ENCODE peak calls at places on chromosomes 6 and 20, in six cellular contexts. One of them, this sample, is unnamed.
A peak's percentile ranks its signal among the peaks of the same experiment; 100 is the strongest.

GRCh38 chr20:47334022-47334551 is 22.4 kb downstream of the ZMYND8 start:
- DNase-seq in thoracic aorta: no peak
- DNase-seq in nucleus accumbens: no peak
- DNase-seq in stimulated activated naive CD8-positive, alpha-beta T cell treated with anti-CD3 and anti-CD28 coated beads, Interleukin-15, Interleukin-2, amounts not matched to agents 100 U/mL and 50 U/mL, for 24 hours: no peak
- DNase-seq in hepatic stellate cell: peak; percentile 80
- DNase-seq in brain microvascular endothelial cell: peak; percentile 95
- DNase-seq in this sample: no peak

GRCh38 chr6:132401120-132401940 is at the start of gene MOXD1:
- DNase-seq in hepatic stellate cell: peak; percentile 66
- DNase-seq in nucleus accumbens: no peak
- DNase-seq in brain microvascular endothelial cell: no peak
- DNase-seq in stimulated activated naive CD8-positive, alpha-beta T cell treated with anti-CD3 and anti-CD28 coated beads, Interleukin-15, Interleukin-2, amounts not matched to agents 100 U/mL and 50 U/mL, for 24 hours: peak; percentile 28
- DNase-seq in thoracic aorta: no peak
- DNase-seq in this sample: peak; percentile 5

GRCh38 chr6:169452869-169453186 is 199.2 kb upstream of the THBS2 start:
- DNase-seq in stimulated activated naive CD8-positive, alpha-beta T cell treated with anti-CD3 and anti-CD28 coated beads, Interleukin-15, Interleukin-2, amounts not matched to agents 100 U/mL and 50 U/mL, for 24 hours: no peak
- DNase-seq in nucleus accumbens: no peak
- DNase-seq in thoracic aorta: no peak
- DNase-seq in brain microvascular endothelial cell: no peak
- DNase-seq in hepatic stellate cell: no peak
- DNase-seq in this sample: no peak

GRCh38 chr6:70415660-70416059 is 2.4 kb downstream of the FAM135A start:
- DNase-seq in brain microvascular endothelial cell: no peak
- DNase-seq in stimulated activated naive CD8-positive, alpha-beta T cell treated with anti-CD3 and anti-CD28 coated beads, Interleukin-15, Interleukin-2, amounts not matched to agents 100 U/mL and 50 U/mL, for 24 hours: no peak
- DNase-seq in hepatic stellate cell: no peak
- DNase-seq in thoracic aorta: no peak
- DNase-seq in nucleus accumbens: no peak
- DNase-seq in this sample: no peak

GRCh38 chr6:135159531-135159930 is 21.6 kb upstream of the MYB start:
- DNase-seq in brain microvascular endothelial cell: no peak
- DNase-seq in nucleus accumbens: no peak
- DNase-seq in thoracic aorta: no peak
- DNase-seq in stimulated activated naive CD8-positive, alpha-beta T cell treated with anti-CD3 and anti-CD28 coated beads, Interleukin-15, Interleukin-2, amounts not matched to agents 100 U/mL and 50 U/mL, for 24 hours: peak; percentile 68
- DNase-seq in hepatic stellate cell: no peak
- DNase-seq in this sample: peak; percentile 72

GRCh38 chr6:69680302-69680701 is 116.5 kb downstream of the LMBRD1 start:
- DNase-seq in brain microvascular endothelial cell: no peak
- DNase-seq in thoracic aorta: no peak
- DNase-seq in stimulated activated naive CD8-positive, alpha-beta T cell treated with anti-CD3 and anti-CD28 coated beads, Interleukin-15, Interleukin-2, amounts not matched to agents 100 U/mL and 50 U/mL, for 24 hours: no peak
- DNase-seq in hepatic stellate cell: no peak
- DNase-seq in nucleus accumbens: no peak
- DNase-seq in this sample: no peak

GRCh38 chr6:40629463-40629862 is 42.3 kb upstream of the LRFN2 start:
- DNase-seq in nucleus accumbens: no peak
- DNase-seq in hepatic stellate cell: no peak
- DNase-seq in thoracic aorta: no peak
- DNase-seq in stimulated activated naive CD8-positive, alpha-beta T cell treated with anti-CD3 and anti-CD28 coated beads, Interleukin-15, Interleukin-2, amounts not matched to agents 100 U/mL and 50 U/mL, for 24 hours: no peak
- DNase-seq in brain microvascular endothelial cell: no peak
- DNase-seq in this sample: no peak

GRCh38 chr6:12570461-12571030 is 146.0 kb upstream of the PHACTR1 start:
- DNase-seq in stimulated activated naive CD8-positive, alpha-beta T cell treated with anti-CD3 and anti-CD28 coated beads, Interleukin-15, Interleukin-2, amounts not matched to agents 100 U/mL and 50 U/mL, for 24 hours: no peak
- DNase-seq in brain microvascular endothelial cell: no peak
- DNase-seq in thoracic aorta: no peak
- DNase-seq in hepatic stellate cell: no peak
- DNase-seq in nucleus accumbens: no peak
- DNase-seq in this sample: no peak

GRCh38 chr6:92479821-92480220 is 939.5 kb downstream of the EPHA7 start:
- DNase-seq in nucleus accumbens: no peak
- DNase-seq in thoracic aorta: no peak
- DNase-seq in stimulated activated naive CD8-positive, alpha-beta T cell treated with anti-CD3 and anti-CD28 coated beads, Interleukin-15, Interleukin-2, amounts not matched to agents 100 U/mL and 50 U/mL, for 24 hours: no peak
- DNase-seq in brain microvascular endothelial cell: no peak
- DNase-seq in hepatic stellate cell: no peak
- DNase-seq in this sample: no peak

GRCh38 chr6:43491750-43492661 is 14.6 kb downstream of the TJAP1 start:
- DNase-seq in hepatic stellate cell: peak; percentile 87
- DNase-seq in thoracic aorta: peak; percentile 67
- DNase-seq in nucleus accumbens: peak; percentile 74
- DNase-seq in brain microvascular endothelial cell: peak; percentile 59
- DNase-seq in stimulated activated naive CD8-positive, alpha-beta T cell treated with anti-CD3 and anti-CD28 coated beads, Interleukin-15, Interleukin-2, amounts not matched to agents 100 U/mL and 50 U/mL, for 24 hours: no peak
- DNase-seq in this sample: no peak

GRCh38 chr20:14337400-14338171 is at the start of gene FLRT3:
- DNase-seq in nucleus accumbens: peak; percentile 73
- DNase-seq in brain microvascular endothelial cell: peak; percentile 97
- DNase-seq in stimulated activated naive CD8-positive, alpha-beta T cell treated with anti-CD3 and anti-CD28 coated beads, Interleukin-15, Interleukin-2, amounts not matched to agents 100 U/mL and 50 U/mL, for 24 hours: peak; percentile 4
- DNase-seq in hepatic stellate cell: peak; percentile 62
- DNase-seq in thoracic aorta: peak; percentile 16
- DNase-seq in this sample: peak; percentile 28

GRCh38 chr20:62025394-62025793 is 40.3 kb downstream of the TAF4 start:
- DNase-seq in thoracic aorta: no peak
- DNase-seq in nucleus accumbens: no peak
- DNase-seq in brain microvascular endothelial cell: no peak
- DNase-seq in hepatic stellate cell: no peak
- DNase-seq in stimulated activated naive CD8-positive, alpha-beta T cell treated with anti-CD3 and anti-CD28 coated beads, Interleukin-15, Interleukin-2, amounts not matched to agents 100 U/mL and 50 U/mL, for 24 hours: no peak
- DNase-seq in this sample: peak; percentile 6

GRCh38 chr20:8209061-8209460 is 77.0 kb downstream of the PLCB1 start:
- DNase-seq in thoracic aorta: no peak
- DNase-seq in hepatic stellate cell: no peak
- DNase-seq in brain microvascular endothelial cell: peak; percentile 16
- DNase-seq in nucleus accumbens: no peak
- DNase-seq in stimulated activated naive CD8-positive, alpha-beta T cell treated with anti-CD3 and anti-CD28 coated beads, Interleukin-15, Interleukin-2, amounts not matched to agents 100 U/mL and 50 U/mL, for 24 hours: no peak
- DNase-seq in this sample: no peak

GRCh38 chr6:101534386-101534785 is 140.9 kb downstream of the GRIK2 start:
- DNase-seq in thoracic aorta: no peak
- DNase-seq in brain microvascular endothelial cell: peak; percentile 18
- DNase-seq in hepatic stellate cell: no peak
- DNase-seq in nucleus accumbens: no peak
- DNase-seq in stimulated activated naive CD8-positive, alpha-beta T cell treated with anti-CD3 and anti-CD28 coated beads, Interleukin-15, Interleukin-2, amounts not matched to agents 100 U/mL and 50 U/mL, for 24 hours: no peak
- DNase-seq in this sample: no peak

GRCh38 chr6:150053450-150053849 is 15.5 kb downstream of the ULBP3 start:
- DNase-seq in nucleus accumbens: no peak
- DNase-seq in brain microvascular endothelial cell: no peak
- DNase-seq in thoracic aorta: no peak
- DNase-seq in stimulated activated naive CD8-positive, alpha-beta T cell treated with anti-CD3 and anti-CD28 coated beads, Interleukin-15, Interleukin-2, amounts not matched to agents 100 U/mL and 50 U/mL, for 24 hours: no peak
- DNase-seq in hepatic stellate cell: no peak
- DNase-seq in this sample: no peak

GRCh38 chr6:33374359-33374910 is 17.2 kb upstream of the KIFC1 start:
- DNase-seq in nucleus accumbens: no peak
- DNase-seq in stimulated activated naive CD8-positive, alpha-beta T cell treated with anti-CD3 and anti-CD28 coated beads, Interleukin-15, Interleukin-2, amounts not matched to agents 100 U/mL and 50 U/mL, for 24 hours: no peak
- DNase-seq in hepatic stellate cell: no peak
- DNase-seq in thoracic aorta: no peak
- DNase-seq in brain microvascular endothelial cell: no peak
- DNase-seq in this sample: no peak

GRCh38 chr6:156425374-156425773 is 351.8 kb upstream of the ARID1B start:
- DNase-seq in nucleus accumbens: no peak
- DNase-seq in brain microvascular endothelial cell: peak; percentile 91
- DNase-seq in stimulated activated naive CD8-positive, alpha-beta T cell treated with anti-CD3 and anti-CD28 coated beads, Interleukin-15, Interleukin-2, amounts not matched to agents 100 U/mL and 50 U/mL, for 24 hours: no peak
- DNase-seq in thoracic aorta: no peak
- DNase-seq in hepatic stellate cell: peak; percentile 35
- DNase-seq in this sample: no peak

GRCh38 chr20:19688031-19688806 is 69.8 kb upstream of the RIN2 start:
- DNase-seq in brain microvascular endothelial cell: peak; percentile 90
- DNase-seq in hepatic stellate cell: peak; percentile 91
- DNase-seq in nucleus accumbens: peak; percentile 35
- DNase-seq in stimulated activated naive CD8-positive, alpha-beta T cell treated with anti-CD3 and anti-CD28 coated beads, Interleukin-15, Interleukin-2, amounts not matched to agents 100 U/mL and 50 U/mL, for 24 hours: no peak
- DNase-seq in thoracic aorta: peak; percentile 48
- DNase-seq in this sample: peak; percentile 7